ENCODE peak calls at places on chromosomes 3 and 15, in four cellular contexts. Z, U, S and P are unnamed samples.

GRCh38 chr3:22089284-22089683 is 338.3 kb upstream of the ZNF385D start:
- DNase-seq in Z (no peak), U (peak; percentile 1), S (no peak), P (peak; percentile 32)

GRCh38 chr15:70617076-70617910 is 146.1 kb downstream of the UACA start:
- DNase-seq in Z (no peak), U (no peak), S (no peak), P (no peak)

GRCh38 chr15:37038036-37038715 is 62.2 kb downstream of the MEIS2 start:
- DNase-seq in Z (no peak), U (peak; percentile 60), S (no peak), P (no peak)

GRCh38 chr3:58874248-58874741 is 175.5 kb downstream of the CFAP20DC start:
- DNase-seq in Z (no peak), U (peak; percentile 28), S (no peak), P (peak; percentile 95)

GRCh38 chr3:134795776-134796312 is 784 bp downstream of the EPHB1 start:
- DNase-seq in Z (no peak), U (peak; percentile 8), S (no peak), P (peak; percentile 26)

GRCh38 chr3:192467230-192468186 is 259.8 kb downstream of the FGF12 start:
- DNase-seq in Z (peak; percentile 33), U (peak; percentile 34), S (peak; percentile 52), P (peak; percentile 47)

GRCh38 chr3:32249184-32249782 is 10.8 kb downstream of the CMTM8 start:
- DNase-seq in Z (peak; percentile 43), U (peak; percentile 76), S (no peak), P (peak; percentile 95)

GRCh38 chr3:184154909-184155643 is at the start of gene DVL3:
- DNase-seq in Z (no peak), U (peak; percentile 52), S (peak; percentile 56), P (peak; percentile 64)

GRCh38 chr3:129911261-129911861 is 17.9 kb upstream of the TMCC1 start:
- DNase-seq in Z (no peak), U (no peak), S (no peak), P (no peak)

GRCh38 chr15:94324117-94324826 is 92.9 kb downstream of the MCTP2 start:
- DNase-seq in Z (peak; percentile 64), U (peak; percentile 65), S (peak; percentile 45), P (peak; percentile 35)

GRCh38 chr15:70199601-70200000 is 101.9 kb upstream of the TLE3 start:
- DNase-seq in Z (no peak), U (no peak), S (no peak), P (no peak)

GRCh38 chr3:21331321-21331720 is 419.7 kb downstream of the ZNF385D start:
- DNase-seq in Z (no peak), U (no peak), S (no peak), P (no peak)

GRCh38 chr15:91298101-91298500 is 198.0 kb downstream of the SV2B start:
- DNase-seq in Z (no peak), U (no peak), S (no peak), P (no peak)

GRCh38 chr15:31300981-31301686 is 25.5 kb upstream of the KLF13 start:
- DNase-seq in Z (no peak), U (no peak), S (no peak), P (no peak)

GRCh38 chr3:113304856-113305540 is 93.6 kb downstream of the BOC start:
- DNase-seq in Z (no peak), U (peak; percentile 5), S (no peak), P (no peak)

GRCh38 chr3:116288480-116288879 is 156.8 kb downstream of the LSAMP start:
- DNase-seq in Z (no peak), U (peak; percentile 53), S (no peak), P (no peak)

GRCh38 chr3:33358172-33358781 is 81.0 kb downstream of the FBXL2 start:
- DNase-seq in Z (no peak), U (no peak), S (no peak), P (no peak)

GRCh38 chr3:61371123-61371522 is 119.9 kb upstream of the FHIT start:
- DNase-seq in Z (no peak), U (no peak), S (no peak), P (no peak)

GRCh38 chr3:61417352-61417751 is 144.0 kb upstream of the PTPRG start:
- DNase-seq in Z (no peak), U (no peak), S (no peak), P (no peak)

GRCh38 chr15:67543348-67543718 is 830 bp downstream of the MAP2K5 start:
- DNase-seq in Z (no peak), U (peak; percentile 5), S (no peak), P (peak; percentile 11)

GRCh38 chr3:64388886-64389285 is 163.6 kb upstream of the PRICKLE2 start:
- DNase-seq in Z (no peak), U (no peak), S (no peak), P (no peak)

GRCh38 chr3:94293793-94294195 is 230.9 kb downstream of the NSUN3 start:
- DNase-seq in Z (no peak), U (no peak), S (no peak), P (peak; percentile 45)

DNA sequence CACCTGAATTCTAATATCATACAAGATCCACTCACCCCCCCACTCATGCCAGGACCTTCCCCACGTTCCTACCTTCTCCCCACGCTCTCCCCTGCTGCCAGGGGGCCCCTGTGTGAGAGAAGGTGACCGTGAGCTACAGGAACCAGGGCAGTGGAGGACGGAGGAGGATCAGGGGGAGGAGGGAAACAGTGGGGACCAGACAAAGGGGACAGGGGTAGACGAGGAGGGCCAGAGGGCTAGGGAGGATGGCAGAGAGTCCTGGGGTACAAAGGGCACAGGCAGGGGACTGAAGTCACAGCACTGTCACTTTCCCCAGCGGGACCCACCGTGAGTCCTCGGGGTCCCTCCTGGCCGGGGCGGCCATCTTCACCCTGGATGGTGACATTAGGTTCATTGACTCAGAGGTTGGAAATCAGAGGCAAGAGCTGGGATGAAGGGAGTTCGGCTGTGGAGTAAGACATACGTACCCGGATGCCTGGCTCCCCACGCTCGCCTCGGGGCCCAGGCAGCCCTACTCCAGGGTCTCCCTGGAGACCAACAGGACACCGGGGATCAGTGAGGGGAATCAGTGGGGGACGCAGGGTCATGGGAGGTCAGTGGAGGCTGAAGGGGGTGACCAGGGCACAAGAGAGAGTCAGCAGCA is 6.3 kb upstream of the UCN2 start:
- DNase-seq in Z (no peak), U (no peak), S (no peak), P (no peak)
- H3K36me3 ChIP-seq in Z (no peaks in the 10 kb centered on the region), U (peaks cover 75% of the 10 kb centered on the region), S (no peaks in the 10 kb centered on the region), P (peaks cover 44% of the 10 kb centered on the region)

GRCh38 chr15:40389824-40390595 is 7.5 kb downstream of the KNSTRN start:
- DNase-seq in Z (no peak), U (no peak), S (no peak), P (no peak)
- H3K36me3 ChIP-seq in Z (peaks cover 40% of the 10 kb centered on the region), U (peaks cover 30% of the 10 kb centered on the region), S (peaks cover 17% of the 10 kb centered on the region), P (peaks cover 32% of the 10 kb centered on the region)

GRCh38 chr3:38235466-38235865 is 30.1 kb upstream of the SLC22A13 start:
- DNase-seq in Z (no peak), U (no peak), S (no peak), P (peak; percentile 32)
- H3K36me3 ChIP-seq in Z (peaks cover 6% of the 10 kb centered on the region), U (peaks cover 13% of the 10 kb centered on the region), S (peaks cover 30% of the 10 kb centered on the region), P (peaks cover 19% of the 10 kb centered on the region)

GRCh38 chr3:152333928-152334327 is 65.2 kb downstream of the MBNL1 start:
- DNase-seq in Z (no peak), U (no peak), S (no peak), P (no peak)
- H3K36me3 ChIP-seq in Z (no peaks in the 10 kb centered on the region), U (peaks cover 11% of the 10 kb centered on the region), S (peaks cover 5% of the 10 kb centered on the region), P (no peaks in the 10 kb centered on the region)

GRCh38 chr3:142450881-142451280 is 3.0 kb upstream of the XRN1 start:
- DNase-seq in Z (no peak), U (no peak), S (no peak), P (no peak)
- H3K36me3 ChIP-seq in Z (peaks cover 12% of the 10 kb centered on the region), U (peaks cover 5% of the 10 kb centered on the region), S (peaks cover 10% of the 10 kb centered on the region), P (peaks cover 2% of the 10 kb centered on the region)